ENCODE peak calls at places on chromosomes 16 and 17, in six cellular contexts. X is GM04503; C is activated T-helper 1 cell treated with anti-CD3 and anti-CD28 coated beads, Interleukin-12 subunit alpha, Interleukin-12 subunit beta, Interleukin-2, Interleukin-4 antibody, amounts not matched to agents 30 ng/mL and 10 ng/mL and 1 ng/mL, durations not matched to agents 14 hours and 24 hours and 36 hours; Z is CD8-positive, alpha-beta T cell; H is activated naive CD8-positive, alpha-beta T cell treated with anti-CD3 and anti-CD28 coated beads for 36 hours; A is activated CD4-positive, alpha-beta memory T cell treated with anti-CD3 and anti-CD28 coated beads, Interleukin-2, amount 10 ng/mL, durations not matched to agents 7 days and 5 days. L is an unnamed sample.

GRCh38 chr17:65228734-65229390 is 91.7 kb downstream of the RGS9 start:
- DNase-seq in H (peak), A (peak), Z (peak), X (no peak), C (peak), L (no peak)

GRCh38 chr17:59026176-59026939 is 80.3 kb downstream of the TRIM37 start:
- DNase-seq in C (no peak), A (no peak), H (no peak), Z (no peak), X (no peak), L (no peak)

GRCh38 chr17:75877752-75878173 is 618 bp downstream of the TRIM47 start:
- DNase-seq in C (peak), H (peak), X (no peak), Z (peak), A (peak), L (peak)

GRCh38 chr16:67036323-67036741 is 7.4 kb downstream of the CBFB start:
- DNase-seq in A (no peak), Z (no peak), H (no peak), X (no peak), C (no peak), L (no peak)

GRCh38 chr17:13601776-13602551 is at the start of gene HS3ST3A1:
- DNase-seq in C (no peak), Z (no peak), A (peak), X (no peak), H (peak), L (peak)

GRCh38 chr17:28406478-28406824 is 439 bp upstream of the SLC46A1 start:
- DNase-seq in C (no peak), A (no peak), Z (no peak), X (no peak), H (no peak), L (no peak)

GRCh38 chr17:80991645-80992076 is at the start of gene CHMP6:
- DNase-seq in H (peak), C (peak), Z (peak), X (no peak), A (peak), L (peak)

GRCh38 chr17:19733953-19734526 is 14.1 kb downstream of the ALDH3A1 start:
- DNase-seq in H (no peak), Z (no peak), A (no peak), C (no peak), X (no peak), L (no peak)

GRCh38 chr16:50884066-50884860 is 142.4 kb downstream of the CYLD start:
- DNase-seq in C (no peak), A (peak), H (peak), Z (peak), X (no peak), L (no peak)

GRCh38 chr17:82272495-82273326 is 789 bp downstream of the CSNK1D start:
- DNase-seq in A (peak), Z (peak), C (peak), H (peak), X (no peak), L (no peak)

L was measured in prostate gland.